ENCODE peak calls at places on chromosomes 4 and X, in four cellular contexts. One of them, this sample, is unnamed.

GRCh38 chr4:56215901-56216300 is 171.4 kb downstream of the AASDH start:
- DNase-seq in HTR-8/SVneo: peak
- DNase-seq in WERI-Rb-1: no peak
- DNase-seq in stimulated activated CD8-positive, alpha-beta memory T cell treated with anti-CD3 and anti-CD28 coated beads, Interleukin-15, amount 100 ng/mL, for 24 hours: no peak
- DNase-seq in this sample: no peak

GRCh38 chr4:8238061-8238511 is 31.5 kb upstream of the HTRA3 start:
- DNase-seq in HTR-8/SVneo: no peak
- DNase-seq in WERI-Rb-1: no peak
- DNase-seq in stimulated activated CD8-positive, alpha-beta memory T cell treated with anti-CD3 and anti-CD28 coated beads, Interleukin-15, amount 100 ng/mL, for 24 hours: no peak
- DNase-seq in this sample: no peak

GRCh38 chr4:39730067-39730466 is 32.1 kb downstream of the UBE2K start:
- DNase-seq in HTR-8/SVneo: no peak
- DNase-seq in WERI-Rb-1: no peak
- DNase-seq in stimulated activated CD8-positive, alpha-beta memory T cell treated with anti-CD3 and anti-CD28 coated beads, Interleukin-15, amount 100 ng/mL, for 24 hours: no peak
- DNase-seq in this sample: no peak

GRCh38 chrX:41090568-41091238 is 5.5 kb downstream of the USP9X start:
- DNase-seq in HTR-8/SVneo: no peak
- DNase-seq in WERI-Rb-1: no peak
- DNase-seq in stimulated activated CD8-positive, alpha-beta memory T cell treated with anti-CD3 and anti-CD28 coated beads, Interleukin-15, amount 100 ng/mL, for 24 hours: no peak
- DNase-seq in this sample: peak

GRCh38 chrX:45140812-45141211 is 59.9 kb downstream of the DIPK2B start:
- DNase-seq in HTR-8/SVneo: no peak
- DNase-seq in WERI-Rb-1: no peak
- DNase-seq in stimulated activated CD8-positive, alpha-beta memory T cell treated with anti-CD3 and anti-CD28 coated beads, Interleukin-15, amount 100 ng/mL, for 24 hours: no peak
- DNase-seq in this sample: no peak

GRCh38 chrX:107704181-107704580 is 71.4 kb downstream of the TSC22D3 start:
- DNase-seq in HTR-8/SVneo: no peak
- DNase-seq in WERI-Rb-1: no peak
- DNase-seq in stimulated activated CD8-positive, alpha-beta memory T cell treated with anti-CD3 and anti-CD28 coated beads, Interleukin-15, amount 100 ng/mL, for 24 hours: no peak
- DNase-seq in this sample: no peak

GRCh38 chrX:3651272-3651671 is 62.2 kb downstream of the PRKX start:
- DNase-seq in HTR-8/SVneo: peak
- DNase-seq in WERI-Rb-1: no peak
- DNase-seq in stimulated activated CD8-positive, alpha-beta memory T cell treated with anti-CD3 and anti-CD28 coated beads, Interleukin-15, amount 100 ng/mL, for 24 hours: no peak
- DNase-seq in this sample: no peak

GRCh38 chrX:154824638-154825037 is 9.8 kb downstream of the SMIM9 start:
- DNase-seq in HTR-8/SVneo: no peak
- DNase-seq in WERI-Rb-1: no peak
- DNase-seq in stimulated activated CD8-positive, alpha-beta memory T cell treated with anti-CD3 and anti-CD28 coated beads, Interleukin-15, amount 100 ng/mL, for 24 hours: no peak
- DNase-seq in this sample: no peak

GRCh38 chrX:130118396-130118795 is 8.1 kb upstream of the ELF4 start:
- DNase-seq in HTR-8/SVneo: no peak
- DNase-seq in WERI-Rb-1: no peak
- DNase-seq in stimulated activated CD8-positive, alpha-beta memory T cell treated with anti-CD3 and anti-CD28 coated beads, Interleukin-15, amount 100 ng/mL, for 24 hours: no peak
- DNase-seq in this sample: no peak

GRCh38 chr4:150302553-150302952 is 224.3 kb downstream of the DCLK2 start:
- DNase-seq in HTR-8/SVneo: peak
- DNase-seq in WERI-Rb-1: no peak
- DNase-seq in stimulated activated CD8-positive, alpha-beta memory T cell treated with anti-CD3 and anti-CD28 coated beads, Interleukin-15, amount 100 ng/mL, for 24 hours: no peak
- DNase-seq in this sample: peak

GRCh38 chrX:17470136-17470535 is 95.1 kb downstream of the NHS start:
- DNase-seq in HTR-8/SVneo: no peak
- DNase-seq in WERI-Rb-1: no peak
- DNase-seq in stimulated activated CD8-positive, alpha-beta memory T cell treated with anti-CD3 and anti-CD28 coated beads, Interleukin-15, amount 100 ng/mL, for 24 hours: no peak
- DNase-seq in this sample: no peak

GRCh38 chr4:180710643-180711337 is 1532.4 kb upstream of the TENM3 start:
- DNase-seq in HTR-8/SVneo: no peak
- DNase-seq in WERI-Rb-1: no peak
- DNase-seq in stimulated activated CD8-positive, alpha-beta memory T cell treated with anti-CD3 and anti-CD28 coated beads, Interleukin-15, amount 100 ng/mL, for 24 hours: no peak
- DNase-seq in this sample: no peak

GRCh38 chr4:138308421-138308820 is 66.3 kb upstream of the SLC7A11 start:
- DNase-seq in HTR-8/SVneo: peak
- DNase-seq in WERI-Rb-1: no peak
- DNase-seq in stimulated activated CD8-positive, alpha-beta memory T cell treated with anti-CD3 and anti-CD28 coated beads, Interleukin-15, amount 100 ng/mL, for 24 hours: no peak
- DNase-seq in this sample: no peak

GRCh38 chr4:5638316-5638715 is 70.0 kb downstream of the EVC2 start:
- DNase-seq in HTR-8/SVneo: no peak
- DNase-seq in WERI-Rb-1: no peak
- DNase-seq in stimulated activated CD8-positive, alpha-beta memory T cell treated with anti-CD3 and anti-CD28 coated beads, Interleukin-15, amount 100 ng/mL, for 24 hours: no peak
- DNase-seq in this sample: peak

GRCh38 chr4:54093609-54094240 is 6.2 kb upstream of the GSX2 start:
- DNase-seq in HTR-8/SVneo: no peak
- DNase-seq in WERI-Rb-1: no peak
- DNase-seq in stimulated activated CD8-positive, alpha-beta memory T cell treated with anti-CD3 and anti-CD28 coated beads, Interleukin-15, amount 100 ng/mL, for 24 hours: no peak
- DNase-seq in this sample: no peak

GRCh38 chr4:82553020-82553419 is 8.8 kb downstream of the TMEM150C start:
- DNase-seq in HTR-8/SVneo: no peak
- DNase-seq in WERI-Rb-1: no peak
- DNase-seq in stimulated activated CD8-positive, alpha-beta memory T cell treated with anti-CD3 and anti-CD28 coated beads, Interleukin-15, amount 100 ng/mL, for 24 hours: no peak
- DNase-seq in this sample: no peak

GRCh38 chrX:23952984-23953907 is 45.4 kb downstream of the CXorf58 start:
- DNase-seq in HTR-8/SVneo: no peak
- DNase-seq in WERI-Rb-1: no peak
- DNase-seq in stimulated activated CD8-positive, alpha-beta memory T cell treated with anti-CD3 and anti-CD28 coated beads, Interleukin-15, amount 100 ng/mL, for 24 hours: no peak
- DNase-seq in this sample: no peak

GRCh38 chrX:152932144-152932543 is 34.3 kb downstream of the ZNF185 start:
- DNase-seq in HTR-8/SVneo: no peak
- DNase-seq in WERI-Rb-1: no peak
- DNase-seq in stimulated activated CD8-positive, alpha-beta memory T cell treated with anti-CD3 and anti-CD28 coated beads, Interleukin-15, amount 100 ng/mL, for 24 hours: no peak
- DNase-seq in this sample: no peak

GRCh38 chr4:113547487-113548042 is 214.0 kb downstream of the CAMK2D start:
- DNase-seq in HTR-8/SVneo: peak
- DNase-seq in WERI-Rb-1: peak
- DNase-seq in stimulated activated CD8-positive, alpha-beta memory T cell treated with anti-CD3 and anti-CD28 coated beads, Interleukin-15, amount 100 ng/mL, for 24 hours: peak
- DNase-seq in this sample: peak

GRCh38 chrX:23904096-23904495 is 3.6 kb downstream of the APOO start:
- DNase-seq in HTR-8/SVneo: no peak
- DNase-seq in WERI-Rb-1: no peak
- DNase-seq in stimulated activated CD8-positive, alpha-beta memory T cell treated with anti-CD3 and anti-CD28 coated beads, Interleukin-15, amount 100 ng/mL, for 24 hours: no peak
- DNase-seq in this sample: peak

GRCh38 chr4:41236046-41236445 is 20.7 kb upstream of the UCHL1 start:
- DNase-seq in HTR-8/SVneo: no peak
- DNase-seq in WERI-Rb-1: no peak
- DNase-seq in stimulated activated CD8-positive, alpha-beta memory T cell treated with anti-CD3 and anti-CD28 coated beads, Interleukin-15, amount 100 ng/mL, for 24 hours: no peak
- DNase-seq in this sample: no peak

GRCh38 chr4:152500798-152501434 is 35.0 kb downstream of the FBXW7 start:
- DNase-seq in HTR-8/SVneo: peak
- DNase-seq in WERI-Rb-1: peak
- DNase-seq in stimulated activated CD8-positive, alpha-beta memory T cell treated with anti-CD3 and anti-CD28 coated beads, Interleukin-15, amount 100 ng/mL, for 24 hours: no peak
- DNase-seq in this sample: peak

GRCh38 chr4:157220026-157220881 is at the start of gene GRIA2:
- DNase-seq in HTR-8/SVneo: peak
- DNase-seq in WERI-Rb-1: peak
- DNase-seq in stimulated activated CD8-positive, alpha-beta memory T cell treated with anti-CD3 and anti-CD28 coated beads, Interleukin-15, amount 100 ng/mL, for 24 hours: no peak
- DNase-seq in this sample: peak

GRCh38 chr4:128275351-128275750 is 12.3 kb downstream of the PGRMC2 start:
- DNase-seq in HTR-8/SVneo: no peak
- DNase-seq in WERI-Rb-1: no peak
- DNase-seq in stimulated activated CD8-positive, alpha-beta memory T cell treated with anti-CD3 and anti-CD28 coated beads, Interleukin-15, amount 100 ng/mL, for 24 hours: no peak
- DNase-seq in this sample: peak

GRCh38 chrX:12798601-12799000 is 7.4 kb downstream of the PRPS2 start:
- DNase-seq in HTR-8/SVneo: no peak
- DNase-seq in WERI-Rb-1: no peak
- DNase-seq in stimulated activated CD8-positive, alpha-beta memory T cell treated with anti-CD3 and anti-CD28 coated beads, Interleukin-15, amount 100 ng/mL, for 24 hours: no peak
- DNase-seq in this sample: no peak

GRCh38 chrX:39756086-39756883 is 341.5 kb downstream of the BCOR start:
- DNase-seq in HTR-8/SVneo: no peak
- DNase-seq in WERI-Rb-1: no peak
- DNase-seq in stimulated activated CD8-positive, alpha-beta memory T cell treated with anti-CD3 and anti-CD28 coated beads, Interleukin-15, amount 100 ng/mL, for 24 hours: no peak
- DNase-seq in this sample: no peak

GRCh38 chrX:29422034-29422433 is 793.3 kb upstream of the MAGEB2 start:
- DNase-seq in HTR-8/SVneo: no peak
- DNase-seq in WERI-Rb-1: no peak
- DNase-seq in stimulated activated CD8-positive, alpha-beta memory T cell treated with anti-CD3 and anti-CD28 coated beads, Interleukin-15, amount 100 ng/mL, for 24 hours: no peak
- DNase-seq in this sample: no peak

GRCh38 chr4:38529189-38530115 is 134.5 kb upstream of the KLF3 start:
- DNase-seq in HTR-8/SVneo: no peak
- DNase-seq in WERI-Rb-1: no peak
- DNase-seq in stimulated activated CD8-positive, alpha-beta memory T cell treated with anti-CD3 and anti-CD28 coated beads, Interleukin-15, amount 100 ng/mL, for 24 hours: no peak
- DNase-seq in this sample: no peak

GRCh38 chr4:148300877-148301276 is 141.3 kb downstream of the NR3C2 start:
- DNase-seq in HTR-8/SVneo: no peak
- DNase-seq in WERI-Rb-1: no peak
- DNase-seq in stimulated activated CD8-positive, alpha-beta memory T cell treated with anti-CD3 and anti-CD28 coated beads, Interleukin-15, amount 100 ng/mL, for 24 hours: no peak
- DNase-seq in this sample: no peak

GRCh38 chr4:25563071-25563564 is 92.5 kb upstream of the SLC34A2 start:
- DNase-seq in HTR-8/SVneo: no peak
- DNase-seq in WERI-Rb-1: peak
- DNase-seq in stimulated activated CD8-positive, alpha-beta memory T cell treated with anti-CD3 and anti-CD28 coated beads, Interleukin-15, amount 100 ng/mL, for 24 hours: no peak
- DNase-seq in this sample: no peak

GRCh38 chr4:78356251-78356650 is 195.3 kb upstream of the ANXA3 start:
- DNase-seq in HTR-8/SVneo: no peak
- DNase-seq in WERI-Rb-1: no peak
- DNase-seq in stimulated activated CD8-positive, alpha-beta memory T cell treated with anti-CD3 and anti-CD28 coated beads, Interleukin-15, amount 100 ng/mL, for 24 hours: no peak
- DNase-seq in this sample: no peak

GRCh38 chr4:10069065-10069626 is 47.5 kb downstream of the WDR1 start:
- DNase-seq in HTR-8/SVneo: no peak
- DNase-seq in WERI-Rb-1: no peak
- DNase-seq in stimulated activated CD8-positive, alpha-beta memory T cell treated with anti-CD3 and anti-CD28 coated beads, Interleukin-15, amount 100 ng/mL, for 24 hours: no peak
- DNase-seq in this sample: no peak

GRCh38 chrX:75623535-75623934 is 100.7 kb upstream of the ZDHHC15 start:
- DNase-seq in HTR-8/SVneo: no peak
- DNase-seq in WERI-Rb-1: no peak
- DNase-seq in stimulated activated CD8-positive, alpha-beta memory T cell treated with anti-CD3 and anti-CD28 coated beads, Interleukin-15, amount 100 ng/mL, for 24 hours: no peak
- DNase-seq in this sample: no peak